ENCODE peak calls at places on chromosomes 16 and 17, in nine cellular contexts. L is cardiac muscle cell, P is stomach, O is lung, J is ovary, E is left ventricle myocardium inferior, X is PC-3, U is endothelial cell of umbilical vein, M is fibroblast of lung. H is an unnamed sample.

GRCh38 chr16:77869997-77870813 is 81.8 kb downstream of the VAT1L start:
- DNase-seq in E (peak; percentile 31), U (peak; percentile 24), O (no peak), X (no peak), M (peak; percentile 52), L (peak; percentile 72), J (no peak), P (no peak), H (no peak)

GRCh38 chr17:80968602-80969029 is 23.0 kb upstream of the CHMP6 start:
- DNase-seq in U (no peak), M (peak; percentile 53), J (peak; percentile 43), L (no peak), P (no peak), O (no peak), E (no peak), X (no peak), H (no peak)

GRCh38 chr17:33986566-33986965 is 268.5 kb upstream of the CCL2 start:
- DNase-seq in M (no peak), O (no peak), L (no peak), E (no peak), X (no peak), P (no peak), U (no peak), J (no peak), H (no peak)

GRCh38 chr16:29028457-29029167 is 43.8 kb downstream of the LAT start:
- DNase-seq in U (no peak), X (no peak), P (no peak), L (no peak), M (no peak), O (no peak), J (no peak), E (no peak), H (no peak)

GRCh38 chr17:30093463-30094147 is 23.0 kb upstream of the NSRP1 start:
- DNase-seq in O (no peak), J (peak; percentile 33), L (peak; percentile 76), M (peak; percentile 39), U (peak; percentile 72), X (peak; percentile 75), P (peak; percentile 38), E (no peak), H (no peak)

GRCh38 chr16:81804134-81804610 is 25.1 kb downstream of the PLCG2 start:
- DNase-seq in P (no peak), J (no peak), X (no peak), L (no peak), U (no peak), M (no peak), E (no peak), O (no peak), H (no peak)

GRCh38 chr16:25066747-25067631 is 44.6 kb upstream of the LCMT1 start:
- DNase-seq in X (peak; percentile 38), P (peak; percentile 87), E (peak; percentile 86), U (peak; percentile 73), M (peak; percentile 76), O (peak; percentile 72), J (peak; percentile 93), L (peak; percentile 79), H (peak; percentile 91)

GRCh38 chr17:35299108-35299507 is 56.2 kb downstream of the SLFN5 start:
- DNase-seq in E (no peak), L (no peak), M (no peak), X (peak; percentile 81), U (no peak), P (peak; percentile 82), O (peak; percentile 65), J (no peak), H (no peak)

GRCh38 chr16:49278944-49279725 is 2.5 kb downstream of the CBLN1 start:
- DNase-seq in L (no peak), M (no peak), X (no peak), J (no peak), U (no peak), E (no peak), O (no peak), P (no peak), H (no peak)

GRCh38 chr16:17252064-17252463 is 218.7 kb downstream of the XYLT1 start:
- DNase-seq in M (peak; percentile 34), O (no peak), L (no peak), X (no peak), P (no peak), U (no peak), J (no peak), E (no peak), H (no peak)

GRCh38 chr16:4115209-4115940 is 867 bp downstream of the ADCY9 start:
- DNase-seq in P (peak; percentile 54), M (peak; percentile 78), L (peak; percentile 81), J (peak; percentile 67), E (peak; percentile 67), O (no peak), X (peak; percentile 33), U (peak; percentile 44), H (peak; percentile 61)

GRCh38 chr16:4116328-4117249 is at the start of gene ADCY9:
- DNase-seq in M (peak; percentile 84), L (peak; percentile 93), U (peak; percentile 47), J (peak; percentile 84), E (peak; percentile 85), X (peak; percentile 66), O (peak; percentile 74), P (peak; percentile 80), H (peak; percentile 82)

GRCh38 chr16:4114257-4115208 is 1.7 kb downstream of the ADCY9 start:
- DNase-seq in U (no peak), O (no peak), M (no peak), E (peak; percentile 21), J (peak; percentile 36), L (no peak), X (no peak), P (no peak), H (peak; percentile 36)

GRCh38 chr16:4115941-4116327 is 308 bp downstream of the ADCY9 start:
- DNase-seq in E (peak; percentile 20), P (no peak), L (no peak), O (no peak), X (no peak), U (no peak), M (no peak), J (no peak), H (no peak)

DNA sequence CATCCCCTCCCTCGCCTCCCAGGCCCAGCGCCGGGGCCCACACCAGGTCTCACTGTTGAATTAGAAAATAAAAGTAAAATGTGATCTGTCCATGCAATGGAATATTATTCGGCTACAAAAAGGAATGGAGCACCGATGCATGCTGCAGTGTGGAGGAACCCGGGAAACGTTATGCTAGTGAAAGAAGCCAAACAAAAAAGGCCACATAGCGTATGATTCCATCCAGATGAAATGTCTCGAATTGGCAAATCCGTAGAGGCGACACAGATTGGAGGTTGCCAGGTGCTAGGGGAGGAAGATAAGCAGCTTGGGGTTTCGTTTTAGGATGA is 972 bp upstream of the ADCY9 start:
- DNase-seq in O (no peak), U (no peak), J (no peak), M (no peak), P (no peak), E (no peak), L (no peak), X (no peak), H (peak; percentile 40)
- H3K4me3 ChIP-seq in O (no peak overlapping the region), U (no peak overlapping the region), J (peak overlapping the region; percentile 47), M (peak overlapping the region; percentile 41), P (peak overlapping the region; percentile 68), E (peak overlapping the region; percentile 82), L (no peak overlapping the region), X (peak overlapping the region; percentile 71), H (peak overlapping the region; percentile 77)

DNA sequence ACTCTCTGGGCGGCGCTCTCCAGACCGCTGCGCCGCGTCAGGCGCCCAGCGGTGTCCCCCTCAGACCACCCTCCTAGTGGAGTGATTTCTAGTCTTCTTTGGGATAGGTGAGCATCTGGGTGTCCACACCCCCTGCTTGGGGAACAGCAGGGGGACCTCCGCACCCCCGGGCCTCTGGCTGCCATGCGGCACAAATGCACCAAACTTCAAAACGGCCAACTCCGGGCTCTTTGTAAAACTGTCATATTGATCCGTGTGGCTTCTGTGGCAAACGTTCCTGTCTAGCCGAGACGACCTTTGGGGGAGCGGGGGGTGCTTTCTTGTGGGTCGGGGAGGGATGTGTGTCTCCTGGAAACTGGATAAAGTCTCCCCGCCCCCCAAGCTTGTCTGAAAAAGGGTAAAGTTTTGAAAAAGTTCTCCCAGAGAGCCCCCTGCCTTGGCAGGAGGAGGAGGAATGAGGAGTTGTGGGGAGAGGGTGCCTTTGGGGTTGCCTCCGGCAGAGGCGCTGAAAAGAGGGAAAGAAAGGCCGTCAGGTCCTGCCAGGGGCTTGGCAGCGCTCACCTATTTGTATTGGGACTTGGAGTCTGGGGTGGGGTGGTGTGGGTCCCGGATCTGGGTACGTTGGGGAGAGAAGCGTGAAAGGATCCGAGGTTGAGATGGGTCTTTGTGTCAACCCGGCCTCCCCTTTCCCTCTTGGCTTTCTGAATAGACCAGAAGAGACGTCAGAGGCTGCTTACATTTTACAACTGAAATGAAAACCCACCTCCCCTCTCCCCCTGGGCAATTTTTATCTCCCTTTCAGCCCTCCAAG is 2.2 kb upstream of the CHD3 start:
- DNase-seq in U (peak; percentile 38), P (peak; percentile 54), M (peak; percentile 22), J (peak; percentile 68), L (peak; percentile 51), X (peak; percentile 25), E (no peak), O (peak; percentile 37), H (no peak)
- TF ChIP-seq CTCF in U (no peak), P (no peak), M (no peak), J (no peak), L (peak; percentile 12), X (no peak), E (no peak), O (no peak), H (no peak)

DNA sequence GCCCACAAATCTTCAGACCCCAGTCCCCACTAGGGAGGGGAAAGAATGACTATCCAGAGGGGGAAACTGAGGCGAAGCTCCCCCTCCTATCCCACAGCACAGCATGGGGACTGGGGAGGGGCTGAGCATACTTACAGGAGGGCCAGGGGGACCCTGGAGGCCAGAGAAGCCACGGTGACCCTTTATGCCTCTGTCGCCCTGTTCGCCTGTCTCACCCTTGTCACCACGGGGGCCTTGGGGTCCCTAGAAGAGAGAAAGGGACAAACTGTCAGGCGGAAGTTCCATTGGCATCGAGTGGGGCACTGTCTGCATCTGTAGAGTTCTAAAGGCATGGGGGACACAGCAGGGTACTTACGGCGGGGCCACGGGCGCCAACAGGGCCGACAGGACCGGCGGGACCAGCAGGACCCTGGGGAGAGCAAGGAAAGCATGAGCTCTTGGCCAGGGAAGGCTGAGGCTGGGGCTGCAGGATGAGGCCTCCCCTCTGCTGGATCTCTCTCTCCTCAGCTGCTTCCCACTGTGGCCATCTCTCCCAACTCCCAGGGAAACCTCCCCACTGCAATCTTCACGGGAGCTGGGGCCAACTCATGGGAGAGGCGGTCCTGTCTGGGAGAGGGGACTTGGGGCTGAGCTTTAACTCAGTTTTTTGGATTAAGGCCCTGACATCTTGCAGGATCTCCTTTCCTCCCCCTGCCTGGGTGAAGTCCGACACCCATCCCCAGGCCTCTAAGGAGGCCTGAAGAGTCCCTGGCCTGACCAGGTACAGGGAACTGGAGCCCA is 13.5 kb downstream of the COL1A1 start:
- DNase-seq in U (no peak), P (no peak), M (peak; percentile 78), J (no peak), O (no peak), E (no peak), X (no peak), L (no peak), H (no peak)
- H3K4me1 ChIP-seq in U (no peaks in the 10 kb centered on the region), P (peaks cover 14% of the 10 kb centered on the region), M (peaks cover 15% of the 10 kb centered on the region), J (peaks cover 2% of the 10 kb centered on the region), O (peaks cover 2% of the 10 kb centered on the region), E (no peaks in the 10 kb centered on the region), X (no peaks in the 10 kb centered on the region), L (peaks cover 11% of the 10 kb centered on the region), H (no peaks in the 10 kb centered on the region)

DNA sequence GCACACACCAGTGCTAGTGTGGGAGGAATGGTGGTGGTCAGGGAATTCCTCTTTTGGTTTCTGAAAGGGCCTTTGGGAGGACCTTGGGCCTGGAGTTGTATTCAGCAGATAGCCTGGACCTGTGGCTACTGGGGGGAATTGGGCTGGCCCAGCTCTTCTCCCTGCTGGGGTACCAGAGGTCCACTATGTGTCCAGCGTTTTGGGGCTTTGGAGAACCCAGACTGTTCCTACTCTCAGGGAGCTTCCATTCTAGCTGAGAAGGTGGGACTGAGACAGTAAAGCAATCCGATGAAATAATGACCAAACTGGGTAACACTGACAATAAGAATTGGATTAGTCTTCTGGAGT is 2.4 kb downstream of the EPN3 start:
- DNase-seq in P (no peak), U (no peak), E (no peak), M (no peak), L (no peak), O (no peak), X (no peak), J (no peak), H (no peak)
- H3K4me3 ChIP-seq in P (peak overlapping the region; percentile 59), U (no peak overlapping the region), E (peak overlapping the region; percentile 71), M (no peak overlapping the region), L (no peak overlapping the region), O (no peak overlapping the region), X (peak overlapping the region; percentile 78), J (no peak overlapping the region), H (peak overlapping the region; percentile 72)